ENCODE peak calls at places on chromosomes 11 and 22, in ten cellular contexts. F is sigmoid colon, L is colonic mucosa, E is A549, V is heart left ventricle, P is cardiac muscle cell, U is dorsolateral prefrontal cortex, D is cardiac fibroblast, B is Caco-2, Q is AG09309. O is an unnamed sample.

GRCh38 chr11:40435344-40435743 is 1024.1 kb downstream of the LRRC4C start:
- DNase-seq in F (no peak), L (no peak), E (no peak), V (no peak), P (no peak), U (no peak), D (no peak), B (no peak), Q (no peak), O (no peak)

GRCh38 chr11:128157423-128158298 is 429.7 kb downstream of the ETS1 start:
- DNase-seq in F (no peak), L (peak), E (peak), V (no peak), P (peak), U (no peak), D (peak), B (peak), Q (peak), O (peak)

GRCh38 chr22:19429950-19430889 is 1.3 kb downstream of the HIRA start:
- DNase-seq in F (no peak), L (peak), E (no peak), V (peak), P (peak), U (no peak), D (peak), B (no peak), Q (no peak), O (peak)

GRCh38 chr11:20337526-20338154 is 25.9 kb upstream of the HTATIP2 start:
- DNase-seq in F (no peak), L (no peak), E (peak), V (no peak), P (peak), U (no peak), D (peak), B (no peak), Q (no peak), O (peak)

GRCh38 chr11:28514391-28514790 is 406.2 kb downstream of the METTL15 start:
- DNase-seq in F (no peak), L (no peak), E (no peak), V (no peak), P (no peak), U (no peak), D (no peak), B (no peak), Q (no peak), O (no peak)

GRCh38 chr11:68868221-68868620 is 26.5 kb upstream of the CPT1A start:
- DNase-seq in F (no peak), L (no peak), E (no peak), V (no peak), P (no peak), U (no peak), D (no peak), B (no peak), Q (no peak), O (no peak)

GRCh38 chr11:29260939-29261705 is 755.7 kb downstream of the KCNA4 start:
- DNase-seq in F (no peak), L (no peak), E (peak), V (no peak), P (no peak), U (no peak), D (no peak), B (peak), Q (no peak), O (no peak)

GRCh38 chr22:44088976-44089570 is 65.0 kb downstream of the PARVB start:
- DNase-seq in F (peak), L (no peak), E (no peak), V (peak), P (no peak), U (no peak), D (peak), B (no peak), Q (peak), O (peak)

GRCh38 chr11:68806931-68807844 is 34.5 kb downstream of the CPT1A start:
- DNase-seq in F (no peak), L (no peak), E (no peak), V (no peak), P (peak), U (no peak), D (peak), B (no peak), Q (peak), O (peak)

GRCh38 chr22:42945027-42945426 is 69.9 kb downstream of the PACSIN2 start:
- DNase-seq in F (no peak), L (no peak), E (no peak), V (no peak), P (no peak), U (no peak), D (no peak), B (no peak), Q (no peak), O (no peak)

GRCh38 chr22:46047226-46047625 is 70.3 kb upstream of the WNT7B start:
- DNase-seq in F (peak), L (no peak), E (no peak), V (peak), P (no peak), U (peak), D (no peak), B (peak), Q (no peak), O (no peak)

GRCh38 chr11:76315182-76315853 is 65.6 kb downstream of the THAP12 start:
- DNase-seq in F (no peak), L (no peak), E (no peak), V (no peak), P (no peak), U (no peak), D (no peak), B (no peak), Q (no peak), O (no peak)

GRCh38 chr22:50243704-50244419 is 961 bp downstream of the TUBGCP6 start:
- DNase-seq in F (no peak), L (no peak), E (no peak), V (no peak), P (no peak), U (no peak), D (no peak), B (no peak), Q (no peak), O (no peak)

GRCh38 chr11:112670806-112671570 is 290.2 kb upstream of the NCAM1 start:
- DNase-seq in F (no peak), L (no peak), E (no peak), V (no peak), P (no peak), U (no peak), D (no peak), B (no peak), Q (no peak), O (no peak)

GRCh38 chr22:39266398-39267030 is 21.7 kb upstream of the PDGFB start:
- DNase-seq in F (no peak), L (no peak), E (no peak), V (no peak), P (peak), U (no peak), D (peak), B (no peak), Q (no peak), O (no peak)
- H3K4me3 ChIP-seq in F (no peak), L (no peak), E (no peak), V (no peak), P (no peak), U (no peak), D (no peak), B (no peak), Q (no peak), O (no peak)

DNA sequence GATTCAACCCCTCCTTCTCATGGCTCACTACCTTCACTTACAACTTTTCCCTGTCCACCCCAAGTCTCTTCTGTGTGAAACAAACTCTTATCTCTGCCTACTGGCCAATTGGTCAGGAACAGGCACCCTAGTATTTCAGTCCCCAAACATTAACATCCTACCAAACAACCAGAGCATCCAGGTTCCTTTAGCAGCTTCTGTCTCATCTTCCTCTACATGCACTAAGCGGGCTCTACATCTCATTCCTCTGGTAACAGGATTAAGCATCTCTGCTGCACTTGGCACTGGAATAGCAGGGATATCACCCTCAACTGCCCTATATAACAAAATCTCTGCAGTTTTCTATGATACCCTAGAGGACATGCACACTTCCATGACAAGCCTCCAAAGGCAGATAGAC is 116.2 kb downstream of the JRKL start:
- DNase-seq in F (no peak), L (no peak), E (no peak), V (no peak), P (no peak), U (no peak), D (no peak), B (no peak), Q (no peak), O (no peak)
- TF ChIP-seq CTCF in F (no peak), L (no peak), E (no peak), V (no peak), P (no peak), U (no peak), D (no peak), B (no peak), Q (no peak), O (no peak)

DNA sequence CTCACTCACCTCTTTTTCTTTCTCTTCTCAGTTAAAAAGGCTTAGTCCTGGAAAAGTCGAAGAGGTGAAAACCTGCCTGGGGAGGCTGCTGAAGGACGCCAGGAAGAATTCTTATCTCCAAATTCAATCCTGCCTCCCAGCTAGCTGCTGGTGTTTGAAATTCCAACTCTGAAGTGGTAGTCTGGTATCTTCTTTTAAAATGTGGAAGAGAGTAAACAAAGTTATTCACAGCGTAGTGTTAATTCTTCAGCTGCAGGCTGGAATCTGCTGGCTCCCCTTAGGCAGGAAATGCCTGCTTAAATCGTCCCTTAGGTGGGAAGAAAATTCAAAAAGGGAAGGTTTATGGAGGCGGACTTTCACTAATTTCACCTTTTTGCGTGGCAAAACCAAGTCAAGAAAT is 439.0 kb upstream of the CCDC90B start:
- DNase-seq in F (no peak), L (no peak), E (no peak), V (no peak), P (no peak), U (no peak), D (no peak), B (peak), Q (no peak), O (no peak)
- H3K4me3 ChIP-seq in F (peak), L (no peak), E (no peak), V (peak), P (no peak), U (no peak), D (no peak), B (peak), Q (no peak), O (no peak)

GRCh38 chr11:36014499-36014898 is 70.6 kb downstream of the LDLRAD3 start:
- DNase-seq in F (no peak), L (no peak), E (no peak), V (no peak), P (no peak), U (no peak), D (no peak), B (no peak), Q (no peak), O (no peak)

GRCh38 chr11:36014906-36015305 is 71.0 kb downstream of the LDLRAD3 start:
- DNase-seq in F (no peak), L (no peak), E (no peak), V (no peak), P (no peak), U (no peak), D (no peak), B (no peak), Q (no peak), O (no peak)

GRCh38 chr11:36016709-36017108 is 72.8 kb downstream of the LDLRAD3 start:
- DNase-seq in F (no peak), L (no peak), E (no peak), V (no peak), P (no peak), U (no peak), D (no peak), B (no peak), Q (no peak), O (no peak)

GRCh38 chr11:36015806-36016205 is 71.9 kb downstream of the LDLRAD3 start:
- DNase-seq in F (peak), L (no peak), E (no peak), V (peak), P (peak), U (peak), D (peak), B (no peak), Q (no peak), O (no peak)

GRCh38 chr11:36016263-36016662 is 72.4 kb downstream of the LDLRAD3 start:
- DNase-seq in F (no peak), L (no peak), E (no peak), V (no peak), P (peak), U (no peak), D (peak), B (no peak), Q (no peak), O (no peak)
- TF ChIP-seq CTCF in F (no peak), L (no peak), E (no peak), V (no peak), P (no peak), U (no peak), D (no peak), B (no peak), Q (no peak), O (no peak)

GRCh38 chr22:31750365-31751284 is 693 bp upstream of the PRR14L start:
- DNase-seq in F (no peak), L (peak), E (no peak), V (no peak), P (no peak), U (no peak), D (no peak), B (no peak), Q (no peak), O (no peak)
- H3K4me3 ChIP-seq in F (peak), L (peak), E (no peak), V (peak), P (no peak), U (peak), D (peak), B (peak), Q (peak), O (peak)

DNA sequence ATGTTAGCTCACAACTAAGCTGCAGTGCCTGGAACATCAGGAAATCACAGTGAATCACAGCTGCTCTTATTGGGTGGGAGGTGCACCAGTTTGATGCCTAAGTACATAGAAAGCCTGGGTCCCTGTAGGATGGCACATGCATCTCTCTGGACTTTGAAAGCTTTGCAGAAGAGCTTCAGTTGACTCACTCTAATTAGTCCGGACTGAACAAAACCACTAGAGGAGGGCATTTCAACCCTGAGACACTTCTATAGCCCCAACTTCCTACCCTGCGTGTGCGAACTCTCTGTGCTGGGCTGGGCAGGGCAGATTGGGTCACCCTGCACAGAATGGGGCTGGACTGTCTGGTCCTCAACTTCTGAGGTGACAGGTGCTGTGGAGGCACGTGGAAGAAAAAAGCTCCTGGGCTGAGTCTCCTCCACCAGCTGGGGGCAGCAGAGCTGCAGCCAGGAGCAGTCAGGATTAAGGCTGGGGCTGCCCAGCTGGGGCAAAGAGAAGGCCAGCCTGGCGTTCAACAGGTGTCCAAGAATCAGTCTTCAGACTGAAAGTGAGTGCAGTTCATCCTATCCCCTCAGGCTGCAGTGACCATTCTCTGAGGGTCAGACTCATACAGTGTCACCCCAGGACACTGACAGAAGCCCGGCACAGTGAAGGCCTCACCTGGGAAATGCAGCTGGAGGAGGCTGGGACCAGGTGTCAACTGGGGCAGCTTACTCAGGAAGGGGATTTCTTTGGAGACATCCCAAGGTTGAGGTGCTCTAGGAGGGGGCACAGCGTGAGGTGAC is 22.1 kb downstream of the GGTLC2 start:
- DNase-seq in F (no peak), L (peak), E (peak), V (no peak), P (peak), U (no peak), D (peak), B (peak), Q (no peak), O (no peak)
- TF ChIP-seq CTCF in F (no peak), L (peak), E (peak), V (peak), P (peak), U (peak), D (peak), B (peak), Q (peak), O (peak)

DNA sequence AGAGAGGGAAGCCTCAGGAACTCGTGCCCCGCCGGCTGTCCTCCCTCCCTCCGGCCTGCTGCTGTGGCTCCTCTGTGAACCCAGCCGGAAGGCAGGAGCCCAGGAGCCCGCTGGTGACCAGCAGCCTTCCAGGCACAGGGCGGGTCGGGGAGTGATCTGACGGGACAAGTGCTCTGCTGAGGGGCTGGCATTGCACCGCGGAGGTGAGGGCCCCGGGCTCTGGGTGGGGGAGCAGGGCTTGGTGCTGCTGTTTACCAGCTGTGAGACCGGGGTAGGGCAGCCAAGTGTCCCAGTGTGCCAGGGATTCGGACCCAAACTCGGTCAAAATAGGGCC is 53.3 kb downstream of the FLRT1 start:
- DNase-seq in F (no peak), L (no peak), E (no peak), V (no peak), P (no peak), U (no peak), D (no peak), B (no peak), Q (no peak), O (no peak)
- H3K4me3 ChIP-seq in F (no peak), L (no peak), E (no peak), V (no peak), P (no peak), U (no peak), D (no peak), B (no peak), Q (no peak), O (no peak)

GRCh38 chr11:65539401-65540289 is 14.8 kb downstream of the SCYL1 start:
- DNase-seq in F (peak), L (peak), E (no peak), V (no peak), P (no peak), U (no peak), D (no peak), B (no peak), Q (no peak), O (no peak)
- TF ChIP-seq CTCF in F (no peak), L (peak), E (no peak), V (no peak), P (no peak), U (no peak), D (no peak), B (no peak), Q (no peak), O (no peak)

GRCh38 chr22:17910561-17911311 is 113.6 kb downstream of the MICAL3 start:
- DNase-seq in F (peak), L (peak), E (peak), V (peak), P (peak), U (peak), D (peak), B (no peak), Q (peak), O (no peak)
- H3K4me3 ChIP-seq in F (no peak), L (no peak), E (no peak), V (no peak), P (peak), U (no peak), D (no peak), B (no peak), Q (no peak), O (peak)

O was measured in astrocyte of the cerebellum.